ENCODE peak calls at places on chromosomes 1 and 21, in seven cellular contexts. W is GM12878, X is GM12892, K is H1, V is K562, N is SK-N-SH, Z is HepG2. H is an unnamed sample.

GRCh38 chr1:62209931-62210595 is 15.4 kb downstream of the L1TD1 start:
- DNase-seq in W (no peak), N (no peak), Z (no peak), V (no peak), X (no peak), K (no peak), H (no peak)

GRCh38 chr1:111214884-111215283 is 12.6 kb upstream of the CHI3L2 start:
- DNase-seq in N (no peak), V (no peak), K (no peak), X (no peak), Z (no peak), W (no peak), H (no peak)

GRCh38 chr1:245051349-245052221 is 103.2 kb upstream of the KIF26B start:
- DNase-seq in N (no peak), W (no peak), Z (no peak), K (peak), V (peak), X (no peak), H (no peak)

GRCh38 chr1:204442376-204443259 is 31.0 kb upstream of the PPP1R15B start:
- DNase-seq in K (no peak), Z (no peak), W (no peak), N (no peak), X (no peak), V (no peak), H (no peak)

GRCh38 chr1:22611530-22611947 is 24.9 kb upstream of the C1QA start:
- DNase-seq in V (peak), W (no peak), K (peak), Z (peak), X (no peak), N (no peak), H (no peak)

GRCh38 chr21:42524341-42525227 is 10.9 kb downstream of the SLC37A1 start:
- DNase-seq in X (peak), N (no peak), V (no peak), Z (peak), K (peak), W (peak), H (no peak)

GRCh38 chr1:75708910-75709309 is 15.6 kb upstream of the ACADM start:
- DNase-seq in K (no peak), Z (no peak), X (no peak), V (no peak), W (no peak), N (no peak), H (no peak)

GRCh38 chr1:115830963-115831362 is 10.0 kb downstream of the NHLH2 start:
- DNase-seq in N (no peak), K (no peak), X (no peak), Z (no peak), V (no peak), W (no peak), H (no peak)

GRCh38 chr1:53303175-53303574 is 24.7 kb downstream of the LRP8 start:
- DNase-seq in K (no peak), V (no peak), W (no peak), Z (no peak), N (no peak), X (no peak), H (no peak)

GRCh38 chr1:202815120-202815519 is 4.4 kb downstream of the PCAT6 start:
- DNase-seq in V (no peak), N (no peak), W (no peak), X (no peak), K (no peak), Z (peak), H (no peak)

GRCh38 chr1:233543338-233544255 is 70.3 kb upstream of the KCNK1 start:
- DNase-seq in W (no peak), Z (peak), K (no peak), V (peak), X (no peak), N (no peak), H (no peak)

GRCh38 chr1:159005161-159005560 is 4.5 kb upstream of the IFI16 start:
- DNase-seq in K (no peak), Z (no peak), X (no peak), V (no peak), W (no peak), N (no peak), H (no peak)

GRCh38 chr1:19313636-19313959 is 1.5 kb downstream of the SLC66A1 start:
- DNase-seq in N (no peak), Z (no peak), K (no peak), W (no peak), X (no peak), V (peak), H (no peak)

GRCh38 chr1:228236744-228237143 is 28.9 kb downstream of the OBSCN start:
- DNase-seq in X (no peak), Z (peak), V (peak), W (no peak), K (peak), N (no peak), H (no peak)

GRCh38 chr21:38766987-38767722 is 38.6 kb upstream of the ETS2 start:
- DNase-seq in W (peak), N (no peak), X (peak), V (no peak), Z (peak), K (no peak), H (peak)

GRCh38 chr1:206809504-206810084 is 37.3 kb upstream of the IL10 start:
- DNase-seq in N (no peak), X (no peak), K (no peak), W (no peak), V (no peak), Z (peak), H (no peak)

GRCh38 chr1:193183019-193183643 is 3.3 kb downstream of the B3GALT2 start:
- DNase-seq in V (peak), X (no peak), W (no peak), N (peak), Z (peak), K (no peak), H (no peak)

GRCh38 chr1:197471248-197472035 is 203.4 kb downstream of the CRB1 start:
- DNase-seq in V (no peak), K (no peak), X (no peak), W (no peak), N (peak), Z (no peak), H (no peak)

GRCh38 chr1:215992620-215993019 is 425.5 kb downstream of the KCTD3 start:
- DNase-seq in W (no peak), N (peak), Z (peak), X (no peak), V (no peak), K (no peak), H (no peak)

GRCh38 chr1:238465449-238465848 is 574.7 kb upstream of the ZP4 start:
- DNase-seq in X (no peak), W (no peak), K (no peak), V (no peak), N (peak), Z (no peak), H (no peak)

GRCh38 chr1:86069757-86070145 is 86.8 kb downstream of the COL24A1 start:
- DNase-seq in W (no peak), Z (no peak), N (no peak), K (no peak), X (no peak), V (no peak), H (no peak)

GRCh38 chr1:40890771-40891170 is 28.6 kb upstream of the CITED4 start:
- DNase-seq in N (no peak), Z (no peak), X (no peak), V (no peak), W (no peak), K (no peak), H (no peak)

GRCh38 chr1:18858070-18858688 is 1.3 kb downstream of the TAS1R2 start:
- DNase-seq in V (no peak), Z (no peak), K (no peak), X (no peak), W (no peak), N (no peak), H (no peak)

GRCh38 chr21:31630062-31630711 is 29.3 kb upstream of the SOD1 start:
- DNase-seq in Z (peak), N (no peak), V (no peak), W (no peak), X (no peak), K (no peak), H (no peak)

GRCh38 chr1:26412180-26412840 is 1.7 kb downstream of the LIN28A start:
- DNase-seq in W (no peak), K (peak), X (no peak), V (no peak), Z (no peak), N (no peak), H (no peak)

GRCh38 chr1:225996946-225997545 is 2.1 kb downstream of the SDE2 start:
- DNase-seq in K (no peak), W (no peak), X (no peak), N (no peak), Z (no peak), V (no peak), H (no peak)

GRCh38 chr1:247528812-247529474 is 7.3 kb downstream of the OR2C3 start:
- DNase-seq in X (no peak), K (no peak), Z (no peak), N (no peak), V (no peak), W (no peak), H (no peak)

GRCh38 chr1:175863291-175864050 is 120.1 kb upstream of the TNR start:
- DNase-seq in Z (no peak), W (no peak), V (no peak), N (no peak), K (no peak), X (no peak), H (no peak)

GRCh38 chr1:1093610-1093943 is 19.5 kb upstream of the RNF223 start:
- DNase-seq in K (no peak), N (no peak), W (no peak), X (no peak), V (no peak), Z (no peak), H (no peak)

GRCh38 chr1:59716551-59717231 is 98.1 kb upstream of the HOOK1 start:
- DNase-seq in V (no peak), X (no peak), K (no peak), N (no peak), W (no peak), Z (no peak), H (no peak)

GRCh38 chr1:59720716-59721115 is 94.0 kb upstream of the HOOK1 start:
- DNase-seq in Z (no peak), V (no peak), X (no peak), K (no peak), W (no peak), N (no peak), H (no peak)

GRCh38 chr1:59718989-59719360 is 95.8 kb upstream of the HOOK1 start:
- DNase-seq in N (no peak), X (no peak), K (no peak), Z (no peak), V (no peak), W (no peak), H (no peak)

GRCh38 chr1:59714966-59715365 is 99.8 kb upstream of the HOOK1 start:
- DNase-seq in V (no peak), Z (no peak), K (no peak), W (no peak), X (no peak), N (no peak), H (no peak)

GRCh38 chr1:59718064-59718988 is 96.4 kb upstream of the HOOK1 start:
- DNase-seq in Z (peak), N (no peak), X (no peak), K (no peak), V (no peak), W (no peak), H (no peak)
- TF ChIP-seq TAF1 in Z (no peak), N (no peak), X (no peak), K (no peak), V (no peak), W (no peak), H (no peak)

DNA sequence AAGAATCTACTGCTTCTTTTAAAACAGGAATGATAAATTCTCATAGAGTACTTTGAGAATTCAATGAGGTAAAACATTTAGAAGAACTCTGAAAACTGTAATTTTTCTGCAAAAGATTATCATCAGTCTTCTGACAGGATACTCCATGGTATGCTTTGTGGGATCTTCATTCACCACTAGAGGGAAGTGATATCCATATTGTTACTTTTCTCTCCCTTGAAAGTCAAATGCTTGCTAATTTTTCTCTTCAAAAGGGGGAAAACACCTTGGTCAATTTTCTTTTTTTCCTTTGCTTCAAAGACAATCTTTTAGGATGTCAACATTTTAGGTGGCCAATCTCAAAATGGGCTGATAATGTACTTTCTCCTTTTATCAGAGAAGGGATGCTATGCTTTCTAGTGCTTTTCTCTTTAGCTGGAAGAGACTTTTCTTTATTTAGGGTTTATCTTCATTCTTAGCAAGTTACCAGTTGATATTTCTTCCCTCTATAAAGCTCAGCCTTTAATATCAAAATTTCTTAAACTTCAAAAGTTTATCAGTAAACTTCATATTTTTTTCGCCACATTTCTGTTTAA is 95.5 kb downstream of the NEGR1 start:
- DNase-seq in X (no peak), K (no peak), W (no peak), V (no peak), N (peak), Z (peak), H (no peak)
- TF ChIP-seq TAF1 in X (no peak), K (no peak), W (no peak), V (no peak), N (no peak), Z (no peak), H (no peak)

GRCh38 chr1:154159554-154159953 is 4.7 kb upstream of the NUP210L start:
- DNase-seq in X (no peak), W (no peak), Z (no peak), N (no peak), V (no peak), K (no peak), H (no peak)

GRCh38 chr1:154155282-154155681 is 409 bp upstream of the NUP210L start:
- DNase-seq in K (no peak), Z (no peak), N (no peak), V (no peak), X (no peak), W (no peak), H (no peak)

GRCh38 chr1:154157520-154158306 is 2.8 kb upstream of the NUP210L start:
- DNase-seq in N (no peak), Z (no peak), K (no peak), W (peak), V (peak), X (peak), H (peak)

GRCh38 chr1:154154534-154155181 is at the start of gene NUP210L:
- DNase-seq in Z (no peak), V (no peak), W (no peak), K (peak), N (no peak), X (no peak), H (no peak)

GRCh38 chr1:154158307-154159125 is 3.6 kb upstream of the NUP210L start:
- DNase-seq in N (no peak), Z (no peak), K (no peak), V (no peak), X (no peak), W (peak), H (no peak)
- TF ChIP-seq TAF1 in N (no peak), Z (no peak), K (no peak), V (no peak), X (no peak), W (no peak), H (peak)

GRCh38 chr21:35922618-35923017 is 137.7 kb downstream of the SETD4 start:
- DNase-seq in Z (no peak), N (no peak), X (no peak), W (no peak), K (no peak), V (no peak), H (no peak)
- TF ChIP-seq TAF1 in Z (no peak), N (no peak), X (no peak), W (no peak), K (no peak), V (no peak), H (no peak)

GRCh38 chr1:151408891-151409290 is 9.5 kb downstream of the PSMB4 start:
- DNase-seq in Z (no peak), V (no peak), K (no peak), W (no peak), X (no peak), N (no peak), H (no peak)
- TF ChIP-seq TAF1 in Z (no peak), V (no peak), K (no peak), W (no peak), X (no peak), N (no peak), H (no peak)

GRCh38 chr1:181475580-181475979 is 7.7 kb upstream of the CACNA1E start:
- DNase-seq in Z (no peak), W (no peak), K (no peak), X (no peak), N (no peak), V (no peak), H (no peak)

GRCh38 chr1:181469829-181470228 is 13.5 kb upstream of the CACNA1E start:
- DNase-seq in X (no peak), N (no peak), W (no peak), K (no peak), V (peak), Z (no peak), H (no peak)
- TF ChIP-seq TAF1 in X (no peak), N (no peak), W (no peak), K (no peak), V (no peak), Z (no peak), H (no peak)

GRCh38 chr21:45158491-45159423 is 84.4 kb downstream of the ADARB1 start:
- DNase-seq in K (peak), V (no peak), Z (no peak), X (no peak), N (no peak), W (no peak), H (no peak)
- TF ChIP-seq TAF1 in K (no peak), V (no peak), Z (no peak), X (no peak), N (no peak), W (no peak), H (no peak)

DNA sequence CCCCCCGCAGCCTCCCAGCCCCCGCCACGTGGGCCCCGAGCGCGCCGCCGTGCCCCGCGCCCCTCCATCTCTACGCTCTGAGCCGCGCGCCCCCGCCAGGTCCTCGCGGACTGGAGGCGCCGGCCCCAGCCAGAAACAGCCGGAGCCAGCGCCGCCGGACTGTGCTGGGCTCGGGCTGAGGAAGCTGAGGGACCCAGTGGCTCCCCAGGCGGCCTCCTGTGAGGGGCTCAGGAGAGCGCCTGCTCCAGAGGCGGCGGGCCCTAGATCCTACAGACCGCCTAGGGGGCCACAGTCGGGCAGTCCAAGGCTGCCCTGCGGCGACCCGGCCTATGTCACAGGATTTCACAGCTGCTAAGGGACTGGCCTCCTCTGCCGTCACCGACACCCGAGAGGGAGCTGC is 82.1 kb downstream of the NENF start:
- DNase-seq in N (peak), W (no peak), V (no peak), Z (no peak), K (peak), X (no peak), H (no peak)
- TF ChIP-seq TAF1 in N (no peak), W (no peak), V (no peak), Z (no peak), K (peak), X (no peak), H (no peak)